ENCODE peak calls at places on chromosomes 12 and 14, in five cellular contexts. J is AG09319, G is choroid plexus epithelial cell, E is GM12865, C is GM06990. W is an unnamed sample.

GRCh38 chr12:121373748-121374147 is 21.5 kb upstream of the ANAPC5 start:
- DNase-seq in J (no peak), E (no peak), G (no peak), C (no peak), W (no peak)

GRCh38 chr12:100356646-100357223 is at the start of gene SLC17A8:
- DNase-seq in E (no peak), G (no peak), J (no peak), C (no peak), W (peak)

GRCh38 chr12:5003025-5003666 is 40.5 kb upstream of the KCNA5 start:
- DNase-seq in J (no peak), E (peak), C (peak), G (peak), W (peak)

GRCh38 chr12:22738945-22739344 is 114.0 kb downstream of the ETNK1 start:
- DNase-seq in C (no peak), J (no peak), E (no peak), G (peak), W (no peak)

GRCh38 chr14:34228663-34229001 is 233.4 kb downstream of the SPTSSA start:
- DNase-seq in E (no peak), J (no peak), G (no peak), C (no peak), W (no peak)

GRCh38 chr12:11822071-11822818 is 172.8 kb downstream of the ETV6 start:
- DNase-seq in E (peak), G (peak), J (no peak), C (peak), W (no peak)

GRCh38 chr12:97967831-97968230 is 505.2 kb downstream of the RMST start:
- DNase-seq in J (no peak), G (no peak), E (no peak), C (no peak), W (no peak)

GRCh38 chr14:88005050-88005481 is at the start of gene GPR65:
- DNase-seq in J (no peak), E (peak), G (peak), C (peak), W (no peak)

GRCh38 chr14:100904307-100905019 is 941 bp upstream of the RTL1 start:
- DNase-seq in J (no peak), E (no peak), C (no peak), G (no peak), W (peak)

GRCh38 chr14:23052182-23052623 is 5.1 kb downstream of the CDH24 start:
- DNase-seq in E (no peak), C (no peak), J (no peak), G (no peak), W (no peak)

GRCh38 chr12:38201461-38202276 is 114.9 kb upstream of the ALG10B start:
- DNase-seq in E (no peak), G (no peak), J (no peak), C (no peak), W (no peak)

GRCh38 chr12:27305673-27306504 is 26.7 kb upstream of the BMAL2 start:
- DNase-seq in C (no peak), E (peak), J (peak), G (peak), W (no peak)

GRCh38 chr12:70402597-70402996 is 36.5 kb downstream of the KCNMB4 start:
- DNase-seq in E (no peak), G (peak), C (no peak), J (no peak), W (no peak)

GRCh38 chr12:47236109-47236714 is 156.5 kb upstream of the AMIGO2 start:
- DNase-seq in C (no peak), J (peak), G (peak), E (no peak), W (no peak)

GRCh38 chr14:33249361-33249760 is 310.7 kb downstream of the NPAS3 start:
- DNase-seq in E (no peak), C (no peak), G (no peak), J (no peak), W (no peak)

GRCh38 chr14:34433957-34434356 is 28.1 kb downstream of the SPTSSA start:
- DNase-seq in J (no peak), E (no peak), C (no peak), G (no peak), W (no peak)

GRCh38 chr12:6766651-6767300 is 613 bp downstream of the PTMS start:
- DNase-seq in E (peak), C (peak), J (no peak), G (peak), W (peak)

GRCh38 chr12:107515446-107515958 is 170.1 kb upstream of the PWP1 start:
- DNase-seq in E (peak), C (no peak), G (peak), J (peak), W (no peak)

GRCh38 chr12:109655578-109655977 is 58.0 kb upstream of the FAM222A start:
- DNase-seq in C (no peak), G (no peak), E (no peak), J (no peak), W (no peak)

GRCh38 chr12:69904761-69905160 is 79.7 kb downstream of the MYRFL start:
- DNase-seq in C (no peak), J (peak), G (peak), E (no peak), W (no peak)

GRCh38 chr14:38835874-38836273 is 267.2 kb downstream of the SEC23A start:
- DNase-seq in C (no peak), E (no peak), J (no peak), G (no peak), W (no peak)

GRCh38 chr12:3655331-3655900 is 97.5 kb downstream of the CRACR2A start:
- DNase-seq in E (peak), J (no peak), G (peak), C (no peak), W (peak)

GRCh38 chr14:50475460-50475859 is 56.9 kb downstream of the MAP4K5 start:
- DNase-seq in G (no peak), J (no peak), C (no peak), E (no peak), W (no peak)

GRCh38 chr14:102390064-102390463 is 27.3 kb downstream of the TECPR2 start:
- DNase-seq in E (no peak), C (no peak), G (peak), J (no peak), W (no peak)

GRCh38 chr14:105817971-105818711 is 291.8 kb downstream of the TMEM121 start:
- DNase-seq in C (no peak), E (peak), G (no peak), J (no peak), W (no peak)

GRCh38 chr12:51921017-51921725 is 13.9 kb downstream of the ACVRL1 start:
- DNase-seq in J (no peak), G (no peak), E (no peak), C (no peak), W (no peak)

GRCh38 chr14:104894331-104895206 is 29.5 kb downstream of the CEP170B start:
- DNase-seq in G (no peak), J (no peak), C (peak), E (peak), W (peak)

GRCh38 chr14:60649815-60650381 is 621 bp upstream of the SIX1 start:
- DNase-seq in C (no peak), G (peak), J (no peak), E (no peak), W (no peak)

GRCh38 chr12:65526311-65526710 is 247.8 kb downstream of the MSRB3 start:
- DNase-seq in E (no peak), C (no peak), G (no peak), J (no peak), W (no peak)

GRCh38 chr12:113649256-113649830 is 177.7 kb upstream of the LHX5 start:
- DNase-seq in E (no peak), C (no peak), G (no peak), J (no peak), W (no peak)

GRCh38 chr12:51021694-51022093 is 4.5 kb downstream of the SLC11A2 start:
- DNase-seq in J (no peak), G (no peak), C (no peak), E (no peak), W (no peak)

GRCh38 chr12:116066381-116067230 is 210.9 kb downstream of the MED13L start:
- DNase-seq in G (peak), E (peak), C (no peak), J (no peak), W (peak)

GRCh38 chr12:105281694-105282049 is 45.7 kb upstream of the APPL2 start:
- DNase-seq in C (no peak), G (no peak), E (no peak), J (no peak), W (no peak)

GRCh38 chr12:105275997-105276760 is 40.2 kb upstream of the APPL2 start:
- DNase-seq in E (no peak), C (no peak), J (no peak), G (no peak), W (no peak)

GRCh38 chr12:105280966-105281693 is 45.2 kb upstream of the APPL2 start:
- DNase-seq in G (no peak), C (no peak), J (no peak), E (no peak), W (no peak)

GRCh38 chr12:105279460-105280056 is 43.6 kb upstream of the APPL2 start:
- DNase-seq in E (peak), G (peak), C (peak), J (no peak), W (peak)

GRCh38 chr12:105278043-105278697 is 42.2 kb upstream of the APPL2 start:
- DNase-seq in C (no peak), E (peak), G (peak), J (no peak), W (no peak)
- TF ChIP-seq CTCF in C (no peak), E (no peak), G (peak), J (no peak), W (peak)

GRCh38 chr12:124491856-124492420 is 75.5 kb downstream of the NCOR2 start:
- DNase-seq in C (no peak), J (no peak), G (no peak), E (no peak), W (no peak)

GRCh38 chr12:124493809-124494750 is 73.3 kb downstream of the NCOR2 start:
- DNase-seq in J (no peak), E (peak), C (peak), G (peak), W (no peak)

GRCh38 chr12:124491310-124491709 is 76.1 kb downstream of the NCOR2 start:
- DNase-seq in C (no peak), E (no peak), G (no peak), J (no peak), W (no peak)

GRCh38 chr12:124494751-124495129 is 72.7 kb downstream of the NCOR2 start:
- DNase-seq in E (no peak), G (no peak), C (no peak), J (no peak), W (no peak)

DNA sequence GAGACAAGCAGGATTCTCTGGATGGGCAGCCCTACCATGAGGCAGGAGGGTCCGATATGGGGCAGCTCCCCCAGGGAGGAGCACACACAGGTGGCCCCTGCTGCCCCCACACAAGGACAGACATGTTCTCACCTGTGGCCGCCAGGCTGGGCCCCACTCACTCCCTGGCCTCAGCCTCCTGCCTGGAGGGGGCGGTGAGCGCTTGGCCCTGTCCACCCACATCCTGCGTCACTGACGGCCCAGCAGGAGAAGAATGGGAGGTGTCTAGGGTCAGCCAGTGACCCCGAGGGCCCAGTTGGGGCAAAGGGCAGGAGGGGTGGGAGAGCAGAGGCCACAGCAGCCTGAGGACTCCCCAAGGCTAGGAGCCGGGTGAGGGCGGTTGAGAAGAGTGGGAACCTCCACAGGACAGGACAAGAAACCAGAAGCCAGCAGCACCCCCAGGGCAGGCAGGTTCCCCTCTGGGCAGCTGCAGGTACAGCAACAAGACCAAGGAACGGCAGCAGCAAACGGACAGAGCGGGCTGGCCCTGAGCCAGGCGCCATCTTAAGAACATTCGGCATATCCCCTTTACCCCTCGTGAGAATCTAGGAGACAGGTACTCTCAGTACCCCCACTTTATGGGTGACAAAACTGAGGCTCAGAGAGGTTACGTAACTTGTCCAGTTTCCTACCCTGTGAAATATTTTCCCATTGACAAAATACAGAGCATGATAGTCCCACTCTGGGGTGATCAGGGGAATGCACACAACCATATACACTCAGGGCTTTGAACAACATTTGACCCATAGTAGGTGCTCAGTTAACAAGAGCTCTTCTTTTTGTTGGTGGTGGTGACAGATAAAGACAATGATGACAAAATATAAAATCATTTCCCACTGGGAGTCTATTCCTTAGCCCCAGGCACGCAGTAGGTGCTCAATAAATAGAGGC is 74.3 kb downstream of the NCOR2 start:
- DNase-seq in G (peak), J (no peak), C (no peak), E (no peak), W (no peak)
- TF ChIP-seq CTCF in G (no peak), J (no peak), C (no peak), E (no peak), W (no peak)

GRCh38 chr12:85971800-85972199 is 97.7 kb downstream of the NTS start:
- DNase-seq in G (peak), E (no peak), C (no peak), J (no peak), W (no peak)
- TF ChIP-seq CTCF in G (peak), E (no peak), C (no peak), J (no peak), W (no peak)

DNA sequence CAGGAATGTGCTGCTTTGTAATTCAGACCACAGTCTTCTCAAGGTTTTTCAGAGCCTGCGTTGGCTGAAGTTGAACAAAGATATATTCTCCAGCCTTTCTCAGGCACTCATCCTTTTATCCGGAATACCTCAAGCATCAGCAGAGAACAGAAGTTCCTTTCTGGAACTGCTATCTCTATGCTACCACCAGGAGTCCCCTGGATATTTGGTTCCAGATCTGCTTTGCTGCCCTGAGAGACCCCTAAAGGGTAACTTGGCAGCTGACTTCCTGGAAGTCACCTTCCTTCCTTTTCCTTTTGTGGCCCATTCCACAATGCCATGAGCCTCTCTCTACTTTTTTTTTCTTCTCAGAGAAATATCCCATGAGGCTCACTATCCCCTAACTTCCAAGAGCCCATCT is 188.2 kb downstream of the PLCZ1 start:
- DNase-seq in J (no peak), C (no peak), E (no peak), G (no peak), W (peak)
- TF ChIP-seq CTCF in J (no peak), C (no peak), E (no peak), G (peak), W (peak)

GRCh38 chr12:111270773-111271172 is 98.1 kb downstream of the PHETA1 start:
- DNase-seq in G (no peak), E (no peak), J (no peak), C (no peak), W (no peak)

GRCh38 chr12:111270128-111270651 is 98.7 kb downstream of the PHETA1 start:
- DNase-seq in E (no peak), C (no peak), G (no peak), J (no peak), W (no peak)

GRCh38 chr12:111267171-111267570 is 101.7 kb downstream of the PHETA1 start:
- DNase-seq in E (no peak), J (no peak), C (no peak), G (no peak), W (no peak)

GRCh38 chr12:111269688-111270087 is 99.2 kb downstream of the PHETA1 start:
- DNase-seq in E (no peak), C (no peak), G (no peak), J (no peak), W (no peak)

GRCh38 chr12:111268738-111269572 is 99.9 kb downstream of the PHETA1 start:
- DNase-seq in G (peak), C (no peak), J (no peak), E (peak), W (peak)
- TF ChIP-seq CTCF in G (peak), C (peak), J (peak), E (peak), W (peak)

GRCh38 chr14:64801800-64802199 is 77.9 kb downstream of the SPTB start:
- DNase-seq in G (peak), E (peak), J (no peak), C (no peak), W (peak)
- TF ChIP-seq CTCF in G (peak), E (peak), J (peak), C (peak), W (peak)